ENCODE peak calls at places on chromosomes 4 and X, in five cellular contexts. Y is stimulated activated naive B cell treated with anti-CD40 and anti-IgM and Interleukin-4, amounts not matched to agents 10 μg/mL and 1 μg/mL and 100 μg/mL, for 72 hours; O is NCI-H460; Z is upper lobe of right lung; M is fibroblast of the conjunctiva. V is an unnamed sample.

GRCh38 chrX:120732879-120733278 is 103.0 kb upstream of the C1GALT1C1 start:
- DNase-seq in Z (no peak), Y (no peak), M (no peak), O (no peak), V (no peak)

GRCh38 chr4:148618856-148619255 is 176.6 kb upstream of the NR3C2 start:
- DNase-seq in M (no peak), O (no peak), Z (no peak), Y (no peak), V (no peak)

GRCh38 chr4:4460759-4461158 is 73.9 kb downstream of the NSG1 start:
- DNase-seq in Z (no peak), Y (no peak), M (no peak), O (no peak), V (no peak)

GRCh38 chr4:114226968-114227760 is 247.7 kb upstream of the ARSJ start:
- DNase-seq in O (no peak), Y (no peak), Z (no peak), M (no peak), V (no peak)

GRCh38 chr4:185713272-185713671 is 98.7 kb downstream of the SORBS2 start:
- DNase-seq in M (no peak), Z (no peak), Y (no peak), O (peak), V (no peak)

GRCh38 chrX:11180571-11180970 is 69.4 kb downstream of the HCCS start:
- DNase-seq in M (no peak), O (no peak), Z (no peak), Y (no peak), V (no peak)

GRCh38 chrX:13266641-13267420 is 53.0 kb downstream of the ATXN3L start:
- DNase-seq in O (no peak), M (no peak), Z (no peak), Y (no peak), V (no peak)

GRCh38 chr4:71126719-71127118 is 133.3 kb downstream of the DCK start:
- DNase-seq in Y (no peak), Z (no peak), O (no peak), M (no peak), V (no peak)

GRCh38 chr4:10461091-10461849 is 4.0 kb upstream of the ZNF518B start:
- DNase-seq in Z (peak), O (peak), M (peak), Y (peak), V (peak)

GRCh38 chr4:137417676-137418075 is 114.6 kb downstream of the PCDH18 start:
- DNase-seq in Y (no peak), M (no peak), Z (no peak), O (no peak), V (no peak)

GRCh38 chr4:20159516-20159915 is 92.2 kb upstream of the SLIT2 start:
- DNase-seq in Y (no peak), Z (no peak), M (no peak), O (no peak), V (no peak)

GRCh38 chr4:107599841-107600240 is 120.2 kb downstream of the PAPSS1 start:
- DNase-seq in Z (no peak), Y (no peak), O (no peak), M (no peak), V (no peak)

GRCh38 chr4:15653864-15654391 is 1.2 kb downstream of the FBXL5 start:
- DNase-seq in M (peak), Y (no peak), Z (no peak), O (no peak), V (peak)

GRCh38 chrX:5537098-5537497 is 691.6 kb downstream of the NLGN4X start:
- DNase-seq in Y (no peak), O (no peak), M (no peak), Z (no peak), V (no peak)

GRCh38 chr4:34181311-34181808 is 2063.0 kb downstream of the ARAP2 start:
- DNase-seq in O (no peak), Y (no peak), M (peak), Z (no peak), V (no peak)